ENCODE peak calls at places on chromosome 14, in seven cellular contexts. One of them, this sample, is unnamed.

GRCh38 chr14:36506732-36507614 is 13.1 kb downstream of the NKX2-1 start:
- DNase-seq in fibroblast of lung: no peak
- DNase-seq in IMR-90: no peak
- DNase-seq in CD4-positive, alpha-beta T cell: no peak
- DNase-seq in left ventricle myocardium inferior: no peak
- DNase-seq in lung: no peak
- DNase-seq in aorta: no peak
- DNase-seq in this sample: no peak

GRCh38 chr14:79605863-79606262 is 605.4 kb downstream of the DIO2 start:
- DNase-seq in CD4-positive, alpha-beta T cell: no peak
- DNase-seq in left ventricle myocardium inferior: no peak
- DNase-seq in lung: no peak
- DNase-seq in fibroblast of lung: no peak
- DNase-seq in aorta: no peak
- DNase-seq in IMR-90: no peak
- DNase-seq in this sample: no peak

GRCh38 chr14:55339770-55340169 is 68.5 kb downstream of the FBXO34 start:
- DNase-seq in left ventricle myocardium inferior: no peak
- DNase-seq in lung: no peak
- DNase-seq in fibroblast of lung: no peak
- DNase-seq in CD4-positive, alpha-beta T cell: no peak
- DNase-seq in aorta: no peak
- DNase-seq in IMR-90: peak; percentile 25
- DNase-seq in this sample: no peak

GRCh38 chr14:27881646-27882045 is 884.9 kb upstream of the FOXG1 start:
- DNase-seq in lung: no peak
- DNase-seq in CD4-positive, alpha-beta T cell: no peak
- DNase-seq in aorta: no peak
- DNase-seq in IMR-90: no peak
- DNase-seq in fibroblast of lung: no peak
- DNase-seq in left ventricle myocardium inferior: no peak
- DNase-seq in this sample: no peak

GRCh38 chr14:64878775-64879634 is 702 bp downstream of the SPTB start:
- DNase-seq in IMR-90: no peak
- DNase-seq in aorta: peak; percentile 46
- DNase-seq in lung: no peak
- DNase-seq in CD4-positive, alpha-beta T cell: no peak
- DNase-seq in left ventricle myocardium inferior: no peak
- DNase-seq in fibroblast of lung: no peak
- DNase-seq in this sample: no peak

GRCh38 chr14:32345311-32345771 is 16.2 kb downstream of the AKAP6 start:
- DNase-seq in aorta: no peak
- DNase-seq in IMR-90: peak; percentile 25
- DNase-seq in fibroblast of lung: peak; percentile 52
- DNase-seq in left ventricle myocardium inferior: no peak
- DNase-seq in lung: no peak
- DNase-seq in CD4-positive, alpha-beta T cell: no peak
- DNase-seq in this sample: no peak

GRCh38 chr14:22039938-22040780 is 366.5 kb upstream of the OR4E1 start:
- DNase-seq in aorta: no peak
- DNase-seq in left ventricle myocardium inferior: no peak
- DNase-seq in lung: no peak
- DNase-seq in IMR-90: no peak
- DNase-seq in fibroblast of lung: no peak
- DNase-seq in CD4-positive, alpha-beta T cell: peak; percentile 37
- DNase-seq in this sample: no peak

GRCh38 chr14:30621354-30621953 is 665 bp upstream of the SCFD1 start:
- DNase-seq in aorta: no peak
- DNase-seq in CD4-positive, alpha-beta T cell: no peak
- DNase-seq in lung: no peak
- DNase-seq in fibroblast of lung: no peak
- DNase-seq in IMR-90: peak; percentile 3
- DNase-seq in left ventricle myocardium inferior: no peak
- DNase-seq in this sample: no peak

GRCh38 chr14:70032447-70032846 is 153.2 kb downstream of the SMOC1 start:
- DNase-seq in lung: no peak
- DNase-seq in IMR-90: no peak
- DNase-seq in fibroblast of lung: no peak
- DNase-seq in CD4-positive, alpha-beta T cell: no peak
- DNase-seq in left ventricle myocardium inferior: no peak
- DNase-seq in aorta: no peak
- DNase-seq in this sample: no peak

GRCh38 chr14:67556671-67557070 is 23.6 kb downstream of the PLEKHH1 start:
- DNase-seq in aorta: no peak
- DNase-seq in CD4-positive, alpha-beta T cell: no peak
- DNase-seq in lung: no peak
- DNase-seq in IMR-90: no peak
- DNase-seq in left ventricle myocardium inferior: no peak
- DNase-seq in fibroblast of lung: no peak
- DNase-seq in this sample: no peak
- H3K9me3 ChIP-seq in aorta: no peaks in the 10 kb centered on the region
- H3K9me3 ChIP-seq in CD4-positive, alpha-beta T cell: no peaks in the 10 kb centered on the region
- H3K9me3 ChIP-seq in lung: no peaks in the 10 kb centered on the region
- H3K9me3 ChIP-seq in IMR-90: no peaks in the 10 kb centered on the region
- H3K9me3 ChIP-seq in left ventricle myocardium inferior: no peaks in the 10 kb centered on the region
- H3K9me3 ChIP-seq in fibroblast of lung: no peaks in the 10 kb centered on the region
- H3K9me3 ChIP-seq in this sample: no peaks in the 10 kb centered on the region

GRCh38 chr14:73775339-73776193 is 61.4 kb upstream of the PNMA1 start:
- DNase-seq in left ventricle myocardium inferior: no peak
- DNase-seq in CD4-positive, alpha-beta T cell: no peak
- DNase-seq in lung: no peak
- DNase-seq in fibroblast of lung: no peak
- DNase-seq in IMR-90: no peak
- DNase-seq in aorta: peak; percentile 44
- DNase-seq in this sample: no peak

GRCh38 chr14:73774671-73775070 is 60.5 kb upstream of the PNMA1 start:
- DNase-seq in aorta: peak; percentile 33
- DNase-seq in fibroblast of lung: no peak
- DNase-seq in IMR-90: no peak
- DNase-seq in lung: no peak
- DNase-seq in CD4-positive, alpha-beta T cell: no peak
- DNase-seq in left ventricle myocardium inferior: no peak
- DNase-seq in this sample: no peak

GRCh38 chr14:73774244-73774575 is 60.0 kb upstream of the PNMA1 start:
- DNase-seq in left ventricle myocardium inferior: no peak
- DNase-seq in lung: no peak
- DNase-seq in fibroblast of lung: no peak
- DNase-seq in IMR-90: no peak
- DNase-seq in CD4-positive, alpha-beta T cell: no peak
- DNase-seq in aorta: peak; percentile 20
- DNase-seq in this sample: no peak

GRCh38 chr14:73777420-73777819 is 63.2 kb upstream of the PNMA1 start:
- DNase-seq in lung: no peak
- DNase-seq in aorta: peak; percentile 26
- DNase-seq in IMR-90: no peak
- DNase-seq in fibroblast of lung: no peak
- DNase-seq in CD4-positive, alpha-beta T cell: no peak
- DNase-seq in left ventricle myocardium inferior: no peak
- DNase-seq in this sample: no peak

GRCh38 chr14:73776194-73776537 is 62.0 kb upstream of the PNMA1 start:
- DNase-seq in CD4-positive, alpha-beta T cell: no peak
- DNase-seq in fibroblast of lung: no peak
- DNase-seq in aorta: peak; percentile 21
- DNase-seq in lung: no peak
- DNase-seq in IMR-90: no peak
- DNase-seq in left ventricle myocardium inferior: no peak
- DNase-seq in this sample: no peak
- H3K9me3 ChIP-seq in CD4-positive, alpha-beta T cell: no peaks in the 10 kb centered on the region
- H3K9me3 ChIP-seq in fibroblast of lung: no peaks in the 10 kb centered on the region
- H3K9me3 ChIP-seq in aorta: no peaks in the 10 kb centered on the region
- H3K9me3 ChIP-seq in lung: no peaks in the 10 kb centered on the region
- H3K9me3 ChIP-seq in IMR-90: no peaks in the 10 kb centered on the region
- H3K9me3 ChIP-seq in left ventricle myocardium inferior: no peaks in the 10 kb centered on the region
- H3K9me3 ChIP-seq in this sample: no peaks in the 10 kb centered on the region

GRCh38 chr14:19878029-19878642 is 3.2 kb downstream of the OR4K2 start:
- DNase-seq in lung: no peak
- DNase-seq in aorta: no peak
- DNase-seq in fibroblast of lung: peak; percentile 4
- DNase-seq in left ventricle myocardium inferior: no peak
- DNase-seq in CD4-positive, alpha-beta T cell: no peak
- DNase-seq in IMR-90: no peak
- DNase-seq in this sample: no peak
- H3K9me3 ChIP-seq in lung: no peaks in the 10 kb centered on the region
- H3K9me3 ChIP-seq in aorta: peaks cover 1% of the 10 kb centered on the region
- H3K9me3 ChIP-seq in fibroblast of lung: no peaks in the 10 kb centered on the region
- H3K9me3 ChIP-seq in left ventricle myocardium inferior: peaks cover 8% of the 10 kb centered on the region
- H3K9me3 ChIP-seq in CD4-positive, alpha-beta T cell: no peaks in the 10 kb centered on the region
- H3K9me3 ChIP-seq in IMR-90: peaks cover 16% of the 10 kb centered on the region
- H3K9me3 ChIP-seq in this sample: no peaks in the 10 kb centered on the region

DNA sequence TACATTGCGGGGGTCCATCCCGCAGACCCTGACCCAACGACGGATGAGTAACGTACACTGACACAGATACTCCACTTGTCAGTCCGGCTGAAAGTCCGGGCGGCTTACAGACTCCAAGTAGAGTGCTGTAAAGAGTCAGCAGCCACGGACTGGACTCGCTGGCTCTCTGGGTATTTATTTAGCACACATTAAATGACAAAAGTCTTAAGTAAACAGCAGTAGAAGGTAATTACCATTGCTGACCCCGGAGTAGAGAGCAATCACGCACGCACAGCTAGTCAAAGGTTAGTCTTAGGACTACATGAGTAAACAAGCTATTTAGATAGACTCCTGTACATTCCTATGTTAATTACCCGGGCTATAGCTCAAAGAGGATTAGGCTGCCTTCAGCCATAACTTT is 780.9 kb downstream of the RPS29 start:
- DNase-seq in fibroblast of lung: no peak
- DNase-seq in lung: no peak
- DNase-seq in CD4-positive, alpha-beta T cell: no peak
- DNase-seq in IMR-90: no peak
- DNase-seq in left ventricle myocardium inferior: no peak
- DNase-seq in aorta: no peak
- DNase-seq in this sample: no peak
- H3K9me3 ChIP-seq in fibroblast of lung: no peaks in the 10 kb centered on the region
- H3K9me3 ChIP-seq in lung: peaks cover 2% of the 10 kb centered on the region
- H3K9me3 ChIP-seq in CD4-positive, alpha-beta T cell: peaks cover 3% of the 10 kb centered on the region
- H3K9me3 ChIP-seq in IMR-90: no peaks in the 10 kb centered on the region
- H3K9me3 ChIP-seq in left ventricle myocardium inferior: peaks cover 20% of the 10 kb centered on the region
- H3K9me3 ChIP-seq in aorta: no peaks in the 10 kb centered on the region
- H3K9me3 ChIP-seq in this sample: no peaks in the 10 kb centered on the region

GRCh38 chr14:61752626-61753025 is 9.6 kb upstream of the SNAPC1 start:
- DNase-seq in aorta: no peak
- DNase-seq in lung: no peak
- DNase-seq in left ventricle myocardium inferior: no peak
- DNase-seq in fibroblast of lung: no peak
- DNase-seq in IMR-90: peak; percentile 61
- DNase-seq in CD4-positive, alpha-beta T cell: no peak
- DNase-seq in this sample: no peak

GRCh38 chr14:61750708-61751474 is 11.3 kb upstream of the SNAPC1 start:
- DNase-seq in aorta: peak; percentile 94
- DNase-seq in IMR-90: peak; percentile 59
- DNase-seq in lung: peak; percentile 89
- DNase-seq in CD4-positive, alpha-beta T cell: peak; percentile 74
- DNase-seq in fibroblast of lung: peak; percentile 71
- DNase-seq in left ventricle myocardium inferior: peak; percentile 92
- DNase-seq in this sample: peak; percentile 64

GRCh38 chr14:61749867-61750266 is 12.4 kb upstream of the SNAPC1 start:
- DNase-seq in left ventricle myocardium inferior: no peak
- DNase-seq in CD4-positive, alpha-beta T cell: no peak
- DNase-seq in fibroblast of lung: peak; percentile 13
- DNase-seq in aorta: no peak
- DNase-seq in lung: no peak
- DNase-seq in IMR-90: no peak
- DNase-seq in this sample: no peak

GRCh38 chr14:61753631-61754030 is 8.6 kb upstream of the SNAPC1 start:
- DNase-seq in aorta: no peak
- DNase-seq in fibroblast of lung: no peak
- DNase-seq in left ventricle myocardium inferior: no peak
- DNase-seq in lung: no peak
- DNase-seq in CD4-positive, alpha-beta T cell: no peak
- DNase-seq in IMR-90: peak; percentile 42
- DNase-seq in this sample: no peak

DNA sequence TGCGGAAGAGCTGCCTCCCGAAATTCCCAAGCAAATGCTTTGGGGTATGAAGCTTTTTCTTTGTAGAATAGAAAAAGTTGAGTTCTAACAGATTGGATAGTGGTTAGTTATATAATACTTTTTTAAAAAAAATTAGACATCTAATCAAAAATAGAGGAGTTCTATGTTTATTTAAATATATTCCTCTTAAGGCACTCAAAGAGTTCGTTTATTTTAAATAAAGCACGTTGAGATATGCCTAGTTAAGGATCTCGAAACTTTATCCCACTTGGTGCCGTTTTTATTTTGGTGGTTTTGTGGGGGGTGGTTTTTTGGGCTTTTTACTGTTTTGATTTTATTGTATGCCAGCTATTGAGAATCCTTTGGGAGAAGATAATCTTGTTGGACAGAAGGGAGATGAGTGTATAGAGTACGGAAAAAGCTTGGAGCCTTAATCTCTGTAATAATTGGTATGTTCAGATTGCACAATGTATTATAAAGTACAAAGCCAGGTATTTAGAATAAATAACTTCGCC is 10.7 kb upstream of the SNAPC1 start:
- DNase-seq in IMR-90: no peak
- DNase-seq in left ventricle myocardium inferior: no peak
- DNase-seq in lung: no peak
- DNase-seq in CD4-positive, alpha-beta T cell: no peak
- DNase-seq in aorta: no peak
- DNase-seq in fibroblast of lung: no peak
- DNase-seq in this sample: no peak
- H3K9me3 ChIP-seq in IMR-90: peaks cover 4% of the 10 kb centered on the region
- H3K9me3 ChIP-seq in left ventricle myocardium inferior: no peaks in the 10 kb centered on the region
- H3K9me3 ChIP-seq in lung: no peaks in the 10 kb centered on the region
- H3K9me3 ChIP-seq in CD4-positive, alpha-beta T cell: no peaks in the 10 kb centered on the region
- H3K9me3 ChIP-seq in aorta: no peaks in the 10 kb centered on the region
- H3K9me3 ChIP-seq in fibroblast of lung: no peaks in the 10 kb centered on the region
- H3K9me3 ChIP-seq in this sample: no peaks in the 10 kb centered on the region